ENCODE peak calls at places on chromosomes 2 and 18, in five cellular contexts. One of them, this sample, is unnamed.

GRCh38 chr2:72793798-72794447 is 31.9 kb downstream of the EXOC6B start:
- DNase-seq in uterus: no peak
- DNase-seq in SJSA1: peak
- DNase-seq in dorsolateral prefrontal cortex: no peak
- DNase-seq in heart left ventricle: no peak
- DNase-seq in this sample: no peak

GRCh38 chr18:68454511-68455228 is 260.2 kb downstream of the TMX3 start:
- DNase-seq in heart left ventricle: peak
- DNase-seq in uterus: no peak
- DNase-seq in SJSA1: no peak
- DNase-seq in dorsolateral prefrontal cortex: no peak
- DNase-seq in this sample: no peak

GRCh38 chr18:58476521-58477210 is 152.2 kb downstream of the ALPK2 start:
- DNase-seq in uterus: no peak
- DNase-seq in dorsolateral prefrontal cortex: no peak
- DNase-seq in heart left ventricle: no peak
- DNase-seq in SJSA1: no peak
- DNase-seq in this sample: no peak

GRCh38 chr2:238653436-238654109 is 194.3 kb upstream of the TWIST2 start:
- DNase-seq in SJSA1: no peak
- DNase-seq in heart left ventricle: no peak
- DNase-seq in dorsolateral prefrontal cortex: no peak
- DNase-seq in uterus: no peak
- DNase-seq in this sample: no peak

GRCh38 chr2:2170861-2171260 is 160.2 kb downstream of the MYT1L start:
- DNase-seq in SJSA1: no peak
- DNase-seq in dorsolateral prefrontal cortex: no peak
- DNase-seq in heart left ventricle: no peak
- DNase-seq in uterus: no peak
- DNase-seq in this sample: no peak

GRCh38 chr2:35298493-35298892 is 1057.1 kb upstream of the CRIM1 start:
- DNase-seq in dorsolateral prefrontal cortex: no peak
- DNase-seq in SJSA1: no peak
- DNase-seq in heart left ventricle: no peak
- DNase-seq in uterus: no peak
- DNase-seq in this sample: no peak

GRCh38 chr18:2547477-2548087 is 23.7 kb downstream of the METTL4 start:
- DNase-seq in dorsolateral prefrontal cortex: no peak
- DNase-seq in SJSA1: peak
- DNase-seq in uterus: no peak
- DNase-seq in heart left ventricle: no peak
- DNase-seq in this sample: no peak

GRCh38 chr2:228675042-228675441 is 493.6 kb upstream of the SPHKAP start:
- DNase-seq in heart left ventricle: peak
- DNase-seq in uterus: no peak
- DNase-seq in SJSA1: no peak
- DNase-seq in dorsolateral prefrontal cortex: no peak
- DNase-seq in this sample: no peak

GRCh38 chr2:25044990-25045389 is 3.1 kb downstream of the EFR3B start:
- DNase-seq in uterus: no peak
- DNase-seq in heart left ventricle: no peak
- DNase-seq in SJSA1: no peak
- DNase-seq in dorsolateral prefrontal cortex: no peak
- DNase-seq in this sample: no peak

GRCh38 chr2:218003265-218003950 is 613 bp upstream of the TNS1 start:
- DNase-seq in SJSA1: no peak
- DNase-seq in uterus: peak
- DNase-seq in dorsolateral prefrontal cortex: no peak
- DNase-seq in heart left ventricle: peak
- DNase-seq in this sample: no peak

GRCh38 chr18:59022167-59022945 is 117.3 kb upstream of the SEC11C start:
- DNase-seq in heart left ventricle: peak
- DNase-seq in SJSA1: no peak
- DNase-seq in uterus: no peak
- DNase-seq in dorsolateral prefrontal cortex: no peak
- DNase-seq in this sample: no peak

GRCh38 chr2:141523199-141523598 is 607.6 kb downstream of the LRP1B start:
- DNase-seq in dorsolateral prefrontal cortex: no peak
- DNase-seq in SJSA1: no peak
- DNase-seq in uterus: no peak
- DNase-seq in heart left ventricle: no peak
- DNase-seq in this sample: no peak

GRCh38 chr2:16629044-16629443 is 36.6 kb downstream of the CYRIA start:
- DNase-seq in uterus: no peak
- DNase-seq in heart left ventricle: no peak
- DNase-seq in dorsolateral prefrontal cortex: no peak
- DNase-seq in SJSA1: no peak
- DNase-seq in this sample: no peak

GRCh38 chr2:232321156-232321816 is 57.3 kb upstream of the ALPP start:
- DNase-seq in heart left ventricle: no peak
- DNase-seq in SJSA1: no peak
- DNase-seq in dorsolateral prefrontal cortex: no peak
- DNase-seq in uterus: peak
- DNase-seq in this sample: no peak

GRCh38 chr2:205477016-205477705 is 205.1 kb upstream of the NRP2 start:
- DNase-seq in uterus: no peak
- DNase-seq in SJSA1: peak
- DNase-seq in heart left ventricle: no peak
- DNase-seq in dorsolateral prefrontal cortex: no peak
- DNase-seq in this sample: no peak

GRCh38 chr2:135948642-135949355 is 36.6 kb downstream of the DARS1 start:
- DNase-seq in dorsolateral prefrontal cortex: no peak
- DNase-seq in SJSA1: peak
- DNase-seq in heart left ventricle: no peak
- DNase-seq in uterus: no peak
- DNase-seq in this sample: no peak

GRCh38 chr2:175576875-175577274 is 395.4 kb upstream of the ATP5MC3 start:
- DNase-seq in heart left ventricle: no peak
- DNase-seq in uterus: no peak
- DNase-seq in SJSA1: no peak
- DNase-seq in dorsolateral prefrontal cortex: no peak
- DNase-seq in this sample: no peak

GRCh38 chr18:23377669-23378469 is 75.2 kb upstream of the RIOK3 start:
- DNase-seq in dorsolateral prefrontal cortex: no peak
- DNase-seq in uterus: no peak
- DNase-seq in SJSA1: peak
- DNase-seq in heart left ventricle: no peak
- DNase-seq in this sample: no peak

GRCh38 chr18:14947482-14948162 is 199.7 kb downstream of the ANKRD30B start:
- DNase-seq in uterus: no peak
- DNase-seq in SJSA1: no peak
- DNase-seq in heart left ventricle: no peak
- DNase-seq in dorsolateral prefrontal cortex: no peak
- DNase-seq in this sample: no peak

GRCh38 chr2:61434314-61434713 is 36.6 kb downstream of the USP34 start:
- DNase-seq in uterus: no peak
- DNase-seq in SJSA1: no peak
- DNase-seq in heart left ventricle: no peak
- DNase-seq in dorsolateral prefrontal cortex: no peak
- DNase-seq in this sample: no peak

GRCh38 chr2:33363599-33364300 is 112.7 kb upstream of the RASGRP3 start:
- DNase-seq in heart left ventricle: no peak
- DNase-seq in uterus: no peak
- DNase-seq in SJSA1: no peak
- DNase-seq in dorsolateral prefrontal cortex: no peak
- DNase-seq in this sample: no peak

GRCh38 chr2:27291865-27292264 is 9.6 kb downstream of the TRIM54 start:
- DNase-seq in dorsolateral prefrontal cortex: no peak
- DNase-seq in heart left ventricle: peak
- DNase-seq in SJSA1: no peak
- DNase-seq in uterus: no peak
- DNase-seq in this sample: no peak
- H3K27ac ChIP-seq in dorsolateral prefrontal cortex: no peak
- H3K27ac ChIP-seq in heart left ventricle: peak
- H3K27ac ChIP-seq in SJSA1: no peak
- H3K27ac ChIP-seq in uterus: no peak
- H3K27ac ChIP-seq in this sample: no peak

GRCh38 chr2:74032909-74033261 is 48.2 kb downstream of the TET3 start:
- DNase-seq in dorsolateral prefrontal cortex: no peak
- DNase-seq in SJSA1: no peak
- DNase-seq in heart left ventricle: no peak
- DNase-seq in uterus: no peak
- DNase-seq in this sample: no peak
- H3K27ac ChIP-seq in dorsolateral prefrontal cortex: peak
- H3K27ac ChIP-seq in SJSA1: no peak
- H3K27ac ChIP-seq in heart left ventricle: no peak
- H3K27ac ChIP-seq in uterus: no peak
- H3K27ac ChIP-seq in this sample: no peak

DNA sequence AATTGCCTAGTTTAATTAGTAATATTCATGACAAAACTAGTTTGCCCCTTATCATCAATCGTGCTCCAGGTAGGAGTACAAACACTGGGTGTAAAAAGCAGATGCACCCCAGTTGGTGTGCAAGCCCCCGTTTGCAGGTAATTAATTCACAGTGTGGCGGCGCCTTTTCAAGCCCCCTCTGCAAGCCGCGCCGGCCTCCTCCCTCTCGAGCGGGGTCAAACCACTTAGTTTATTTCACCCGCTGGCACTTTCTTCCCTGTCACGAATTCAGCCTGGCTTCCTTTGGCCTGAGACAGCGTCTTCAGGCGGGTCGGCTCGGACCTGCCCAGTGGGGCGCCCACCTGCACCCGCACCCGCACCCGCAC is 64.7 kb upstream of the MAPRE2 start:
- DNase-seq in SJSA1: no peak
- DNase-seq in heart left ventricle: no peak
- DNase-seq in uterus: no peak
- DNase-seq in dorsolateral prefrontal cortex: no peak
- DNase-seq in this sample: no peak
- H3K27ac ChIP-seq in SJSA1: no peak
- H3K27ac ChIP-seq in heart left ventricle: peak
- H3K27ac ChIP-seq in uterus: no peak
- H3K27ac ChIP-seq in dorsolateral prefrontal cortex: peak
- H3K27ac ChIP-seq in this sample: peak

DNA sequence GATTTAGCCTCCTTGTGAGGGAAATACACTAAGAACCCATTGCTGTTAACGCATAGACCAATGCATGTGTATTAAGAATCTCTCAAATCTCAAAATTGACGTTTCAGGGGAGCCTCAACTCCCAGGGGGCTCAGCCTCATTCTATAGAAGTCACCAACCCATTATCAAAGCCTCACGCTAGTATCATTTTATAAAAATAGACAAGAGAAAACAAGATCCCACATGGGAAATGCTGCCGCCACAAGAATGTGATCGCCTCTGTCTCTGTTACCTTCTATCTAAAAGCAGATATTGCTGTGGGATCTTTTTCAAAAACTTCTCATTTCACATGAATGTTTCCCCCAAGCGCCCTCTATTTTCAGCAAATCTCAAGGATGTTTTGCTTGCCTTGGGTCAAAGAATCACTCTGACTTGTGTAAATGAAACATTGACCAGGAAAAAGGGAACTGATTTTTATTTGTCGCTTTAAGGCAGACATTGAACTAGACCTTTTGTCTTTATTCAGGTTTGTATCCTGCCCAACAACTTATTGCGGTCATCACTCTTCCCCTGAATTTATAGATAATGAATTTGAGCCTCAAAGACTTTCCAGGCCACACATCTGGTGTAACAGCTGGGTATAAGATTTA is 679.0 kb upstream of the ID2 start:
- DNase-seq in dorsolateral prefrontal cortex: no peak
- DNase-seq in SJSA1: peak
- DNase-seq in heart left ventricle: no peak
- DNase-seq in uterus: no peak
- DNase-seq in this sample: no peak
- H3K27ac ChIP-seq in dorsolateral prefrontal cortex: no peak
- H3K27ac ChIP-seq in SJSA1: peak
- H3K27ac ChIP-seq in heart left ventricle: peak
- H3K27ac ChIP-seq in uterus: peak
- H3K27ac ChIP-seq in this sample: no peak

GRCh38 chr18:79718126-79718525 is 38.5 kb downstream of the CTDP1 start:
- DNase-seq in uterus: no peak
- DNase-seq in SJSA1: no peak
- DNase-seq in heart left ventricle: no peak
- DNase-seq in dorsolateral prefrontal cortex: no peak
- DNase-seq in this sample: no peak
- H3K27ac ChIP-seq in uterus: no peak
- H3K27ac ChIP-seq in SJSA1: no peak
- H3K27ac ChIP-seq in heart left ventricle: no peak
- H3K27ac ChIP-seq in dorsolateral prefrontal cortex: no peak
- H3K27ac ChIP-seq in this sample: no peak

GRCh38 chr2:233700028-233700635 is 7.4 kb downstream of the UGT1A6 start:
- DNase-seq in heart left ventricle: no peak
- DNase-seq in SJSA1: peak
- DNase-seq in dorsolateral prefrontal cortex: no peak
- DNase-seq in uterus: no peak
- DNase-seq in this sample: no peak

GRCh38 chr2:233698740-233699139 is 6.0 kb downstream of the UGT1A6 start:
- DNase-seq in heart left ventricle: no peak
- DNase-seq in uterus: no peak
- DNase-seq in dorsolateral prefrontal cortex: no peak
- DNase-seq in SJSA1: no peak
- DNase-seq in this sample: no peak

GRCh38 chr2:233693963-233694362 is 1.3 kb downstream of the UGT1A6 start:
- DNase-seq in SJSA1: no peak
- DNase-seq in heart left ventricle: no peak
- DNase-seq in uterus: no peak
- DNase-seq in dorsolateral prefrontal cortex: no peak
- DNase-seq in this sample: no peak

GRCh38 chr2:233699424-233700027 is 6.8 kb downstream of the UGT1A6 start:
- DNase-seq in uterus: no peak
- DNase-seq in dorsolateral prefrontal cortex: no peak
- DNase-seq in heart left ventricle: no peak
- DNase-seq in SJSA1: no peak
- DNase-seq in this sample: no peak
- H3K27ac ChIP-seq in uterus: no peak
- H3K27ac ChIP-seq in dorsolateral prefrontal cortex: no peak
- H3K27ac ChIP-seq in heart left ventricle: no peak
- H3K27ac ChIP-seq in SJSA1: peak
- H3K27ac ChIP-seq in this sample: no peak

DNA sequence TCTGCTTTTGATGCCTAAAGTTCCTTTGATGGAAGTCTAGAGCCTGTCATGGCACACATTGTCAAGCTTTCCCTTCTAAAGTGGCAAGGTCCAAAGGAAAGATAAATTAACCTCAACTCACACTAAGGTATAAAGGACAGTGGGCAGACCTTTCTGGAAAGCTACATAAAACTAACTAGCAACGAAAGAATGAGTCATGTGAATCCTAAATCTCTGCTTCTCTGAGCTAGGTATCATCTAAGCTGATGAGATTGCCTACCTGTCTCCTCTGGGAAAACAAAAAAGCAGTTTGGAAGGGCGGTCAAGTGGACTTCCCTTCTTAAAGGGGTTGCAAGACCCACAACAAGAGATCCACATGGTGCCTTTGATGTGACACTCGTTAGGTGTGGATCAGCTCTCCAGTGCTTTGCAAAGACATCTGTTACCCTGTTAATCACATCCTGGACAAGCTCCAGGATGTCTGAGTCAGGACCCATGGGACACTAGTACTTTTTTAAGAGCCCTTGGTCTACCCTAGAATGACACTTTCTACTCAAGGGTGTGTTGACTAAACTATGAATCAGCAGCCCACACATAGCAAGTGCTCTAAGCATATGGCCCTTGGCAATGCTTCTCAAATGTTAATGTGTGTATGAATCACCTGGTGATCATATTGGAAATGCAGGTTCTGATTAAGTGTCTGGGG is 173.5 kb downstream of the ALK start:
- DNase-seq in dorsolateral prefrontal cortex: no peak
- DNase-seq in heart left ventricle: no peak
- DNase-seq in SJSA1: peak
- DNase-seq in uterus: no peak
- DNase-seq in this sample: no peak
- H3K27ac ChIP-seq in dorsolateral prefrontal cortex: no peak
- H3K27ac ChIP-seq in heart left ventricle: no peak
- H3K27ac ChIP-seq in SJSA1: no peak
- H3K27ac ChIP-seq in uterus: no peak
- H3K27ac ChIP-seq in this sample: no peak

GRCh38 chr2:74205586-74205985 is 7.2 kb downstream of the MTHFD2 start:
- DNase-seq in SJSA1: no peak
- DNase-seq in heart left ventricle: no peak
- DNase-seq in dorsolateral prefrontal cortex: no peak
- DNase-seq in uterus: no peak
- DNase-seq in this sample: no peak
- H3K27ac ChIP-seq in SJSA1: no peak
- H3K27ac ChIP-seq in heart left ventricle: peak
- H3K27ac ChIP-seq in dorsolateral prefrontal cortex: no peak
- H3K27ac ChIP-seq in uterus: peak
- H3K27ac ChIP-seq in this sample: no peak